ENCODE peak calls at places on chromosomes 11 and 22, in six cellular contexts. C is activated T-cell treated with anti-CD3 and anti-CD28 coated beads for 1 hour; T is stimulated activated naive CD4-positive, alpha-beta T cell; A is ELR; E is HFFc6; F is G401. O is an unnamed sample.

GRCh38 chr11:44766972-44767278 is 40.2 kb downstream of the TSPAN18 start:
- DNase-seq in E (peak), F (no peak), C (no peak), A (no peak), T (no peak), O (no peak)

GRCh38 chr11:131945695-131946094 is 575.3 kb downstream of the NTM start:
- DNase-seq in A (no peak), F (no peak), T (no peak), C (no peak), E (no peak), O (no peak)

GRCh38 chr22:38467904-38468760 is at the start of gene KDELR3:
- DNase-seq in F (no peak), A (peak), C (peak), T (no peak), E (peak), O (peak)

GRCh38 chr22:50733521-50734342 is 4.3 kb upstream of the ACR start:
- DNase-seq in C (no peak), A (peak), F (peak), E (peak), T (no peak), O (no peak)

GRCh38 chr22:24410110-24410856 is 17.1 kb upstream of the ADORA2A start:
- DNase-seq in F (no peak), A (peak), C (no peak), E (peak), T (no peak), O (peak)

GRCh38 chr11:94791216-94791889 is 23.2 kb downstream of the AMOTL1 start:
- DNase-seq in A (no peak), C (no peak), F (no peak), E (no peak), T (no peak), O (no peak)

GRCh38 chr11:102581091-102581490 is 44.0 kb downstream of the MMP20 start:
- DNase-seq in A (no peak), F (no peak), E (no peak), C (no peak), T (no peak), O (no peak)

GRCh38 chr22:43002198-43002577 is 12.8 kb downstream of the PACSIN2 start:
- DNase-seq in F (no peak), T (no peak), A (peak), C (no peak), E (peak), O (no peak)

GRCh38 chr11:44804449-44805151 is 77.8 kb downstream of the TSPAN18 start:
- DNase-seq in A (no peak), T (no peak), E (no peak), C (no peak), F (peak), O (no peak)

GRCh38 chr22:46582281-46582811 is 37.8 kb upstream of the GRAMD4 start:
- DNase-seq in T (no peak), F (no peak), C (no peak), A (no peak), E (no peak), O (no peak)

GRCh38 chr11:1341928-1342524 is 32.6 kb upstream of the TOLLIP start:
- DNase-seq in T (no peak), E (peak), F (no peak), A (no peak), C (no peak), O (no peak)

GRCh38 chr11:69567951-69568808 is 72.8 kb upstream of the CCND1 start:
- DNase-seq in F (no peak), E (no peak), A (peak), T (no peak), C (no peak), O (no peak)

GRCh38 chr11:12123799-12124198 is 13.4 kb downstream of the MICAL2 start:
- DNase-seq in F (peak), E (no peak), C (no peak), A (no peak), T (no peak), O (no peak)

GRCh38 chr11:68370211-68371111 is 58.1 kb downstream of the LRP5 start:
- DNase-seq in F (no peak), T (no peak), A (no peak), E (no peak), C (no peak), O (no peak)

GRCh38 chr11:70423523-70424505 is 25.5 kb downstream of the CTTN start:
- DNase-seq in A (peak), E (peak), T (no peak), C (no peak), F (no peak), O (peak)

GRCh38 chr11:130849215-130849568 is 67.1 kb downstream of the SNX19 start:
- DNase-seq in E (peak), T (no peak), C (no peak), F (no peak), A (peak), O (no peak)

GRCh38 chr11:130827697-130828377 is 88.4 kb downstream of the SNX19 start:
- DNase-seq in C (no peak), A (peak), E (peak), T (no peak), F (no peak), O (no peak)

GRCh38 chr11:108705061-108705460 is 40.2 kb downstream of the DDX10 start:
- DNase-seq in E (no peak), T (no peak), A (no peak), C (no peak), F (no peak), O (no peak)

GRCh38 chr11:22456993-22457748 is 119.0 kb downstream of the SLC17A6 start:
- DNase-seq in E (no peak), A (no peak), C (no peak), T (no peak), F (no peak), O (no peak)